ENCODE peak calls at places on chromosomes 13 and 19, in four cellular contexts. H is lower lobe of right lung, L is Peyer's patch, Z is right atrium auricular region. J is an unnamed sample. For H3K27me3 and H3K4me1, the result is how much of the 10 kb centered on the place peaks cover.

GRCh38 chr13:97946951-97947588 is 6.4 kb upstream of the IPO5 start:
- DNase-seq in H (no peak), L (no peak), Z (no peak), J (no peak)

GRCh38 chr19:3514930-3515329 is 8.8 kb downstream of the FZR1 start:
- DNase-seq in H (no peak), L (no peak), Z (no peak), J (no peak)

GRCh38 chr19:11530432-11530831 is 1.5 kb upstream of the ECSIT start:
- DNase-seq in H (peak), L (peak), Z (peak), J (peak)

GRCh38 chr19:22945560-22945959 is 57.4 kb downstream of the ZNF728 start:
- DNase-seq in H (no peak), L (no peak), Z (no peak), J (no peak)

GRCh38 chr13:113901231-113901630 is 37.4 kb upstream of the GAS6 start:
- DNase-seq in H (no peak), L (no peak), Z (peak), J (no peak)

GRCh38 chr13:63512095-63512494 is 2096.4 kb upstream of the PCDH20 start:
- DNase-seq in H (no peak), L (no peak), Z (no peak), J (no peak)

GRCh38 chr19:28711401-28711800 is 501.6 kb downstream of the UQCRFS1 start:
- DNase-seq in H (no peak), L (no peak), Z (no peak), J (no peak)

GRCh38 chr19:32928806-32929205 is 43.0 kb downstream of the CEP89 start:
- DNase-seq in H (no peak), L (no peak), Z (no peak), J (no peak)

GRCh38 chr19:19259741-19260140 is 13.4 kb downstream of the TM6SF2 start:
- DNase-seq in H (no peak), L (no peak), Z (no peak), J (no peak)

GRCh38 chr19:8151499-8152035 is 2.2 kb upstream of the FBN3 start:
- DNase-seq in H (no peak), L (no peak), Z (no peak), J (no peak)

GRCh38 chr19:7978196-7978825 is 27.1 kb downstream of the ELAVL1 start:
- DNase-seq in H (peak), L (no peak), Z (no peak), J (no peak)

GRCh38 chr13:45728759-45729158 is 26.6 kb downstream of the CBY2 start:
- DNase-seq in H (no peak), L (no peak), Z (no peak), J (no peak)

GRCh38 chr13:103066991-103067390 is 774 bp upstream of the SLC10A2 start:
- DNase-seq in H (no peak), L (no peak), Z (no peak), J (no peak)

GRCh38 chr13:76884167-76884566 is 2.0 kb downstream of the KCTD12 start:
- DNase-seq in H (peak), L (peak), Z (peak), J (peak)

GRCh38 chr19:11286312-11286974 is 9.5 kb upstream of the TSPAN16 start:
- DNase-seq in H (no peak), L (no peak), Z (no peak), J (peak)

GRCh38 chr19:42051166-42052115 is 18.6 kb downstream of the GRIK5 start:
- DNase-seq in H (no peak), L (no peak), Z (no peak), J (no peak)

GRCh38 chr19:5090780-5091575 is 122.1 kb downstream of the KDM4B start:
- DNase-seq in H (no peak), L (no peak), Z (peak), J (peak)

GRCh38 chr19:1309977-1310852 is 24.5 kb downstream of the EFNA2 start:
- DNase-seq in H (no peak), L (no peak), Z (no peak), J (no peak)

GRCh38 chr19:23054456-23054855 is 51.5 kb upstream of the ZNF728 start:
- DNase-seq in H (no peak), L (no peak), Z (no peak), J (no peak)

GRCh38 chr19:44003461-44004134 is 841 bp downstream of the ZNF230 start:
- DNase-seq in H (peak), L (no peak), Z (no peak), J (peak)

GRCh38 chr13:100454876-100455275 is 133.7 kb downstream of the GGACT start:
- DNase-seq in H (no peak), L (no peak), Z (no peak), J (no peak)

GRCh38 chr19:35509018-35509652 is 4.3 kb downstream of the DMKN start:
- DNase-seq in H (peak), L (peak), Z (no peak), J (no peak)

GRCh38 chr13:48600374-48601364 is 53.1 kb upstream of the CYSLTR2 start:
- DNase-seq in H (no peak), L (no peak), Z (no peak), J (no peak)

GRCh38 chr13:44206429-44206828 is 167.2 kb upstream of the SERP2 start:
- DNase-seq in H (no peak), L (no peak), Z (no peak), J (no peak)

GRCh38 chr19:46762245-46762890 is 16.1 kb upstream of the STRN4 start:
- DNase-seq in H (no peak), L (no peak), Z (no peak), J (no peak)

GRCh38 chr13:23547000-23547590 is 23.1 kb upstream of the TNFRSF19 start:
- DNase-seq in H (no peak), L (no peak), Z (peak), J (peak)

GRCh38 chr13:46894534-46894906 is 2.3 kb downstream of the HTR2A start:
- DNase-seq in H (no peak), L (no peak), Z (no peak), J (no peak)

GRCh38 chr13:19795956-19796355 is 13.2 kb upstream of the PSPC1 start:
- DNase-seq in H (no peak), L (no peak), Z (no peak), J (no peak)

GRCh38 chr13:58884353-58884752 is 1252.8 kb downstream of the PCDH17 start:
- DNase-seq in H (no peak), L (no peak), Z (no peak), J (no peak)

GRCh38 chr13:67143544-67144115 is 86.5 kb downstream of the PCDH9 start:
- DNase-seq in H (no peak), L (no peak), Z (no peak), J (no peak)

GRCh38 chr19:23222998-23223652 is 27.1 kb downstream of the ZNF724 start:
- DNase-seq in H (no peak), L (no peak), Z (no peak), J (no peak)

GRCh38 chr13:68190826-68191225 is 960.7 kb upstream of the PCDH9 start:
- DNase-seq in H (no peak), L (no peak), Z (no peak), J (no peak)

GRCh38 chr13:31927219-31927653 is 104.3 kb upstream of the FRY start:
- DNase-seq in H (no peak), L (no peak), Z (no peak), J (no peak)

GRCh38 chr19:10288662-10289166 is 1.0 kb upstream of the ICAM5 start:
- DNase-seq in H (peak), L (peak), Z (no peak), J (no peak)

GRCh38 chr13:36395280-36395679 is 37.0 kb upstream of the CCNA1 start:
- DNase-seq in H (no peak), L (no peak), Z (no peak), J (no peak)

GRCh38 chr13:110023729-110024645 is 237.6 kb upstream of the IRS2 start:
- DNase-seq in H (no peak), L (no peak), Z (no peak), J (peak)
- H3K27ac ChIP-seq in H (no peak), L (no peak), Z (peak), J (peak)

DNA sequence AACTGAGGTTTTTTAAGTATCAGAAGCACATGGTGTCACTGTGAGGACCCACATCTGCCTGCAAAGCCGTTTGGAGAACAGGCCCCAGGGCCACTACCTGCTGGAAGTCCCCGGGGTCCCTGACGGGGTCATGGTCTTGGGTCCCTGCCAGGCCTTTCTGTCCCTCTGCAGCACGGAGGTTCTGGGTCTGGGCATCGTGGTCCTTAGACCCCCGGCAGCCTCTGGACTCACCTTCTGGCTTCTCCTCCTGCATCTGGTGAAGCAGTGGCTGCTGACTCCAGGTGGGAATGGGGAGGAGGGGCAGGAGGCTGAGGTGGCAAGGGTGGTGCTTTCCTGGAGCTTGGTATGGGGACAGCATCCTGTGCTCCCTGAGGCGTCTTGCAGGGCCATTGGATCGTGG is 198.6 kb downstream of the TEX29 start:
- DNase-seq in H (no peak), L (peak), Z (no peak), J (no peak)
- H3K27me3 ChIP-seq in H (under half), L (under half), Z (under half), J (under half)

GRCh38 chr19:16459680-16460079 is 12.1 kb downstream of the EPS15L1 start:
- DNase-seq in H (no peak), L (no peak), Z (no peak), J (no peak)
- H3K4me1 ChIP-seq in H (under half), L (under half), Z (under half), J (half or more)

GRCh38 chr13:52994865-52995264 is 33.7 kb upstream of the OLFM4 start:
- DNase-seq in H (no peak), L (no peak), Z (no peak), J (no peak)

GRCh38 chr13:52994051-52994450 is 34.6 kb upstream of the OLFM4 start:
- DNase-seq in H (no peak), L (no peak), Z (no peak), J (no peak)

GRCh38 chr13:52995946-52996345 is 32.7 kb upstream of the OLFM4 start:
- DNase-seq in H (no peak), L (no peak), Z (no peak), J (no peak)

DNA sequence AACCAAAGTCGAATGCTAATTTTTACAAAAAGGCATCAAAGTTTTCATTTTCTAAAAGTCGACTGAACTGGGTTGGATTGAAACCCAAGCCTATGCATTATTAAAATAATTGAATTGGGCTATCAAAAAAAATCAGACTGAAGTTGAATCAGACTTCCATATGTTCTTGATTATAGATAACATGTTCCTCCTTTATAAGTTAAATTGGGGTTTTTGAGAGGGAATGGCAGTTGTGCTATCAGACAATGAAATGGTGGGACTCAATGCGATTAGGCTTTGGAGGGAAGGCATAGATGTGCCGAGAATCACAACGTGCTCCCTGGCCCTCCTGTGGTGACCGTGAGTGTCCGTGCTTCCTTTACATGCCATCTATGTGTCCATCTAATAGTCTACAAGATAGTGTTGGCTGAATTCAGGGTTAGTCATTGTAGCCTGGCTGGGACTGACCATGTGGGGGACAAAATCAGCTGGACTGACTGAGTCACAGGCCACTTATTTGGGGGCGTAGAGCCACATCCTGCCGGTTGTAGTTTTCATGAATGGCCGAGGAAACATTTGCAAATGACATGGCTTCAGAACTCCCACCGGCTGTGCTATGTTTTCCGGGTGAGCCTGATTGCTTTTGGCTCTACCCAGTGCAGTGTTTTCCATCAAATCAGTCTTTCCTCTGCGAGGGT is 37.1 kb upstream of the OLFM4 start:
- DNase-seq in H (no peak), L (no peak), Z (no peak), J (no peak)
- H3K27ac ChIP-seq in H (no peak), L (no peak), Z (no peak), J (no peak)